ENCODE peak calls at places on chromosomes 13 and 19, in four cellular contexts. F is T-cell; D is stimulated activated CD4-positive, alpha-beta T cell treated with anti-CD3 and anti-CD28 coated beads, Interleukin-4, amount 100 ng/mL, for 4 hours; Q is suprapubic skin. U is an unnamed sample.

GRCh38 chr13:114279770-114280169 is 1.6 kb upstream of the UPF3A start:
- DNase-seq in F (no peak), D (no peak), Q (no peak), U (no peak)

GRCh38 chr19:14155371-14155770 is 19.0 kb upstream of the ASF1B start:
- DNase-seq in F (no peak), D (no peak), Q (no peak), U (no peak)

GRCh38 chr13:110371550-110372465 is 64.7 kb downstream of the COL4A2 start:
- DNase-seq in F (no peak), D (no peak), Q (no peak), U (no peak)

GRCh38 chr19:1811942-1812425 is at the start of gene ATP8B3:
- DNase-seq in F (no peak), D (peak; percentile 73), Q (no peak), U (no peak)

GRCh38 chr13:62879071-62879470 is 1463.4 kb upstream of the PCDH20 start:
- DNase-seq in F (no peak), D (no peak), Q (no peak), U (peak; percentile 34)

GRCh38 chr19:38308006-38308766 is 4.1 kb downstream of the C19orf33 start:
- DNase-seq in F (no peak), D (no peak), Q (no peak), U (no peak)

GRCh38 chr19:12703056-12703455 is 6.6 kb upstream of the FBXW9 start:
- DNase-seq in F (no peak), D (no peak), Q (no peak), U (no peak)

GRCh38 chr19:42407816-42408175 is 17.7 kb upstream of the CNFN start:
- DNase-seq in F (no peak), D (no peak), Q (no peak), U (no peak)

GRCh38 chr19:57934820-57935665 is at the start of gene ZNF418:
- DNase-seq in F (peak; percentile 17), D (no peak), Q (no peak), U (peak; percentile 82)